ENCODE peak calls at places on chromosomes 1 and 21, in four cellular contexts. X, Z, L and G are unnamed samples.
A peak's percentile ranks its signal among the peaks of the same experiment; 100 is the strongest.

GRCh38 chr21:40191196-40191595 is 324.0 kb downstream of the PCP4 start:
- DNase-seq in X (no peak), Z (no peak), L (no peak), G (no peak)

GRCh38 chr1:218367118-218367517 is 22.0 kb downstream of the TGFB2 start:
- DNase-seq in X (no peak), Z (peak; percentile 53), L (peak; percentile 61), G (peak; percentile 43)

GRCh38 chr1:159012495-159012894 is 2.8 kb downstream of the IFI16 start:
- DNase-seq in X (no peak), Z (no peak), L (peak; percentile 50), G (peak; percentile 21)

GRCh38 chr1:51957618-51958017 is 32.9 kb downstream of the RAB3B start:
- DNase-seq in X (no peak), Z (no peak), L (no peak), G (no peak)

GRCh38 chr1:239308701-239309333 is 77.6 kb upstream of the CHRM3 start:
- DNase-seq in X (no peak), Z (peak; percentile 4), L (peak; percentile 13), G (peak; percentile 20)

GRCh38 chr1:230176871-230177411 is 109.9 kb downstream of the GALNT2 start:
- DNase-seq in X (peak; percentile 48), Z (no peak), L (no peak), G (peak; percentile 48)

GRCh38 chr21:44869860-44870747 is 3.4 kb downstream of the PTTG1IP start:
- DNase-seq in X (no peak), Z (peak; percentile 97), L (peak; percentile 98), G (peak; percentile 97)

GRCh38 chr1:162128693-162129356 is 59.3 kb downstream of the NOS1AP start:
- DNase-seq in X (no peak), Z (no peak), L (no peak), G (no peak)

GRCh38 chr1:29896791-29897725 is 660.7 kb downstream of the PTPRU start:
- DNase-seq in X (no peak), Z (no peak), L (no peak), G (no peak)